ENCODE peak calls at places on chromosomes 11 and 22, in eight cellular contexts. D, C, F, L, X, W, P and T are unnamed samples.

GRCh38 chr11:94449437-94449836 is 44.2 kb downstream of the MRE11 start:
- DNase-seq in D (peak), C (no peak), F (peak), L (peak), X (peak), W (peak), P (no peak), T (no peak)

GRCh38 chr22:29156507-29156906 is 49.2 kb upstream of the EMID1 start:
- DNase-seq in D (peak), C (no peak), F (no peak), L (peak), X (peak), W (no peak), P (no peak), T (no peak)

GRCh38 chr11:62150887-62151736 is 27.3 kb downstream of the INCENP start:
- DNase-seq in D (no peak), C (no peak), F (no peak), L (no peak), X (no peak), W (no peak), P (no peak), T (no peak)

GRCh38 chr11:27116684-27117083 is 76.1 kb downstream of the BBOX1 start:
- DNase-seq in D (no peak), C (no peak), F (no peak), L (peak), X (peak), W (peak), P (no peak), T (no peak)

GRCh38 chr11:114296190-114296978 is at the start of gene NNMT:
- DNase-seq in D (no peak), C (no peak), F (peak), L (peak), X (peak), W (peak), P (peak), T (peak)

GRCh38 chr11:110086892-110087309 is 6.3 kb upstream of the ZC3H12C start:
- DNase-seq in D (no peak), C (no peak), F (no peak), L (peak), X (peak), W (peak), P (peak), T (no peak)

GRCh38 chr11:70270877-70271634 is 566 bp downstream of the PPFIA1 start:
- DNase-seq in D (peak), C (peak), F (peak), L (peak), X (peak), W (peak), P (no peak), T (no peak)

GRCh38 chr11:24932110-24933000 is 435.5 kb downstream of the LUZP2 start:
- DNase-seq in D (no peak), C (no peak), F (no peak), L (peak), X (no peak), W (peak), P (no peak), T (no peak)

GRCh38 chr11:61429346-61429690 is 457 bp downstream of the CPSF7 start:
- DNase-seq in D (peak), C (peak), F (no peak), L (peak), X (peak), W (peak), P (peak), T (no peak)

GRCh38 chr11:75100314-75100713 is 3.6 kb upstream of the OR2AT4 start:
- DNase-seq in D (peak), C (peak), F (no peak), L (peak), X (peak), W (no peak), P (no peak), T (no peak)

GRCh38 chr22:32874330-32874729 is 72.8 kb downstream of the TIMP3 start:
- DNase-seq in D (no peak), C (no peak), F (no peak), L (no peak), X (no peak), W (no peak), P (no peak), T (no peak)

GRCh38 chr11:76327756-76328388 is 53.1 kb downstream of the THAP12 start:
- DNase-seq in D (no peak), C (no peak), F (no peak), L (no peak), X (no peak), W (no peak), P (no peak), T (no peak)

GRCh38 chr11:3096909-3097395 is 39.7 kb upstream of the CARS1 start:
- DNase-seq in D (no peak), C (no peak), F (no peak), L (no peak), X (no peak), W (no peak), P (no peak), T (no peak)

GRCh38 chr11:85843929-85844328 is 11.3 kb upstream of the CCDC83 start:
- DNase-seq in D (no peak), C (no peak), F (no peak), L (no peak), X (no peak), W (no peak), P (no peak), T (no peak)

GRCh38 chr22:27842994-27843431 is 41.5 kb upstream of the MN1 start:
- DNase-seq in D (no peak), C (no peak), F (peak), L (no peak), X (peak), W (no peak), P (no peak), T (no peak)

GRCh38 chr11:12704049-12704448 is 29.8 kb downstream of the TEAD1 start:
- DNase-seq in D (no peak), C (no peak), F (no peak), L (peak), X (peak), W (peak), P (no peak), T (no peak)